ENCODE peak calls at places on chromosome 11, in six cellular contexts. P is GM12891; V is stimulated activated naive CD4-positive, alpha-beta T cell treated with Interleukin-2 at 50 U/mL for 16 hours; J is amniotic stem cell; D is Ammon's horn; F is left ventricle myocardium inferior. N is an unnamed sample.
A peak's percentile ranks its signal among the peaks of the same experiment; 100 is the strongest.

GRCh38 chr11:120660024-120660565 is 148.5 kb downstream of the GRIK4 start:
- DNase-seq in P (peak; percentile 49), V (no peak), J (no peak), D (no peak), F (no peak), N (no peak)

GRCh38 chr11:108122166-108122628 is 830 bp downstream of the ACAT1 start:
- DNase-seq in P (no peak), V (no peak), J (no peak), D (peak; percentile 29), F (no peak), N (no peak)

GRCh38 chr11:46554205-46555162 is 39.3 kb downstream of the AMBRA1 start:
- DNase-seq in P (no peak), V (no peak), J (peak; percentile 45), D (no peak), F (no peak), N (no peak)

GRCh38 chr11:65642014-65642671 is 4.2 kb downstream of the SIPA1 start:
- DNase-seq in P (no peak), V (no peak), J (no peak), D (no peak), F (no peak), N (no peak)

GRCh38 chr11:125922156-125922555 is 17.8 kb downstream of the DDX25 start:
- DNase-seq in P (no peak), V (no peak), J (no peak), D (no peak), F (no peak), N (no peak)

GRCh38 chr11:130070109-130070828 is 575 bp downstream of the APLP2 start:
- DNase-seq in P (peak; percentile 38), V (peak; percentile 26), J (peak; percentile 7), D (peak; percentile 41), F (peak; percentile 42), N (no peak)

GRCh38 chr11:122690801-122691649 is 35.5 kb downstream of the UBASH3B start:
- DNase-seq in P (no peak), V (no peak), J (no peak), D (no peak), F (no peak), N (no peak)

GRCh38 chr11:46450846-46451470 is 59.4 kb upstream of the CHRM4 start:
- DNase-seq in P (no peak), V (no peak), J (no peak), D (no peak), F (no peak), N (no peak)

GRCh38 chr11:61966673-61967176 is 709 bp downstream of the FTH1 start:
- DNase-seq in P (no peak), V (peak; percentile 20), J (no peak), D (no peak), F (no peak), N (no peak)

GRCh38 chr11:126354631-126355323 is 709 bp upstream of the ST3GAL4 start:
- DNase-seq in P (no peak), V (no peak), J (no peak), D (no peak), F (peak; percentile 12), N (no peak)